ENCODE peak calls at places on chromosomes 4 and X, in six cellular contexts. Y, E, A, W, L and U are unnamed samples.

GRCh38 chrX:79645749-79646148 is 278.6 kb upstream of the ITM2A start:
- DNase-seq in L (no peak), A (no peak), W (no peak), Y (no peak), E (no peak), U (no peak)

GRCh38 chr4:98838528-98838927 is 90.4 kb downstream of the EIF4E start:
- DNase-seq in W (no peak), A (no peak), Y (no peak), E (no peak), L (no peak), U (no peak)

GRCh38 chr4:124712417-124713212 is at the start of gene ANKRD50:
- DNase-seq in Y (peak; percentile 93), L (peak; percentile 90), W (peak; percentile 92), A (peak; percentile 91), E (peak; percentile 89), U (peak; percentile 88)

GRCh38 chr4:1246111-1246881 is 2.6 kb downstream of the CTBP1 start:
- DNase-seq in L (peak; percentile 21), W (peak; percentile 34), Y (no peak), A (peak; percentile 8), E (peak; percentile 11), U (peak; percentile 39)

GRCh38 chrX:45850197-45850774 is 649.6 kb upstream of the DIPK2B start:
- DNase-seq in W (no peak), A (peak; percentile 41), L (peak; percentile 26), Y (peak; percentile 46), E (peak; percentile 14), U (peak; percentile 31)

GRCh38 chr4:143587703-143588102 is 74.2 kb downstream of the SMARCA5 start:
- DNase-seq in E (no peak), Y (peak; percentile 45), W (no peak), A (peak; percentile 9), L (no peak), U (no peak)

GRCh38 chr4:5888222-5888701 is 4.6 kb downstream of the CRMP1 start:
- DNase-seq in A (no peak), E (peak; percentile 75), W (peak; percentile 24), Y (no peak), L (no peak), U (no peak)

GRCh38 chr4:181637186-181638105 is 605.8 kb upstream of the TENM3 start:
- DNase-seq in Y (no peak), A (no peak), E (no peak), L (no peak), W (no peak), U (no peak)

GRCh38 chrX:50114113-50114512 is 86.7 kb downstream of the AKAP4 start:
- DNase-seq in E (no peak), Y (no peak), W (no peak), L (no peak), A (no peak), U (no peak)

GRCh38 chr4:181593703-181594102 is 649.5 kb upstream of the TENM3 start:
- DNase-seq in E (no peak), Y (no peak), W (no peak), A (no peak), L (no peak), U (no peak)

GRCh38 chr4:172104534-172104933 is 291.3 kb downstream of the GALNTL6 start:
- DNase-seq in Y (no peak), A (no peak), E (no peak), L (no peak), W (no peak), U (no peak)

GRCh38 chr4:144578681-144579080 is 67.3 kb upstream of the HHIP start:
- DNase-seq in A (peak; percentile 20), W (no peak), E (no peak), Y (no peak), L (no peak), U (no peak)

GRCh38 chrX:107766470-107767140 is 9.0 kb downstream of the TSC22D3 start:
- DNase-seq in A (peak; percentile 76), W (peak; percentile 46), E (no peak), Y (peak; percentile 78), L (no peak), U (no peak)

GRCh38 chr4:78244691-78245485 is 187.8 kb downstream of the FRAS1 start:
- DNase-seq in A (peak; percentile 19), W (no peak), L (no peak), E (no peak), Y (no peak), U (no peak)

GRCh38 chr4:1722551-1723071 is 1.3 kb downstream of the TACC3 start:
- DNase-seq in L (no peak), E (no peak), W (no peak), A (no peak), Y (no peak), U (no peak)

GRCh38 chrX:120380699-120381098 is 18.8 kb downstream of the ATP1B4 start:
- DNase-seq in L (no peak), W (no peak), A (peak; percentile 46), Y (peak; percentile 68), E (no peak), U (peak; percentile 43)

GRCh38 chrX:53605004-53605403 is 81.5 kb downstream of the HUWE1 start:
- DNase-seq in L (no peak), A (no peak), E (no peak), Y (peak; percentile 9), W (no peak), U (no peak)

GRCh38 chr4:7007944-7008343 is 35.2 kb upstream of the TADA2B start:
- DNase-seq in W (no peak), L (no peak), A (no peak), Y (peak; percentile 66), E (no peak), U (no peak)

GRCh38 chr4:88318751-88319350 is 34.5 kb upstream of the PPM1K start:
- DNase-seq in W (no peak), A (peak; percentile 83), Y (no peak), L (no peak), E (no peak), U (no peak)

GRCh38 chr4:10108391-10108790 is 8.2 kb downstream of the WDR1 start:
- DNase-seq in E (no peak), A (no peak), W (no peak), L (no peak), Y (no peak), U (no peak)

GRCh38 chr4:146916479-146917076 is 29.1 kb downstream of the TTC29 start:
- DNase-seq in A (peak; percentile 46), W (no peak), E (no peak), L (no peak), Y (peak; percentile 59), U (peak; percentile 5)

GRCh38 chr4:82984459-82984858 is 26.2 kb downstream of the LIN54 start:
- DNase-seq in Y (peak; percentile 18), L (no peak), E (no peak), A (peak; percentile 22), W (no peak), U (no peak)

GRCh38 chr4:26594778-26595177 is 10.9 kb downstream of the TBC1D19 start:
- DNase-seq in W (no peak), E (no peak), A (no peak), Y (no peak), L (no peak), U (no peak)

GRCh38 chrX:11557120-11557519 is 108.6 kb downstream of the ARHGAP6 start:
- DNase-seq in E (no peak), L (no peak), A (peak; percentile 70), Y (peak; percentile 50), W (no peak), U (no peak)

GRCh38 chrX:150450519-150451177 is 87.5 kb downstream of the MAMLD1 start:
- DNase-seq in Y (no peak), E (no peak), A (peak; percentile 16), L (no peak), W (no peak), U (no peak)

GRCh38 chr4:10015140-10015753 is 6.0 kb downstream of the SLC2A9 start:
- DNase-seq in E (peak; percentile 73), W (no peak), A (peak; percentile 61), L (peak; percentile 67), Y (peak; percentile 62), U (peak; percentile 59)

GRCh38 chrX:133053854-133054565 is 42.9 kb downstream of the USP26 start:
- DNase-seq in A (peak; percentile 19), Y (peak; percentile 16), L (no peak), W (no peak), E (no peak), U (no peak)

GRCh38 chr4:80073362-80074008 is 456 bp upstream of the ANTXR2 start:
- DNase-seq in A (no peak), E (no peak), Y (no peak), L (no peak), W (no peak), U (no peak)

GRCh38 chr4:53783208-53783859 is 192.0 kb upstream of the LNX1 start:
- DNase-seq in W (no peak), L (no peak), A (no peak), Y (no peak), E (no peak), U (no peak)

GRCh38 chrX:99857455-99857854 is 552.6 kb downstream of the PCDH19 start:
- DNase-seq in A (no peak), L (no peak), E (no peak), W (no peak), Y (peak; percentile 29), U (no peak)
- TF ChIP-seq CTCF in A (no peak), L (no peak), E (no peak), W (no peak), Y (peak; percentile 28), U (no peak)

GRCh38 chr4:153159728-153160221 is 44.5 kb upstream of the TRIM2 start:
- DNase-seq in Y (peak; percentile 29), L (no peak), A (peak; percentile 19), W (no peak), E (no peak), U (no peak)

GRCh38 chr4:153154010-153154975 is 50.0 kb upstream of the TRIM2 start:
- DNase-seq in L (peak; percentile 80), Y (peak; percentile 65), E (no peak), W (no peak), A (peak; percentile 76), U (peak; percentile 34)

GRCh38 chr4:153153339-153153851 is 50.8 kb upstream of the TRIM2 start:
- DNase-seq in W (peak; percentile 48), A (peak; percentile 28), Y (peak; percentile 52), L (peak; percentile 74), E (peak; percentile 68), U (peak; percentile 60)

GRCh38 chr4:153159016-153159415 is 45.2 kb upstream of the TRIM2 start:
- DNase-seq in E (no peak), Y (no peak), L (no peak), W (no peak), A (no peak), U (no peak)

GRCh38 chr4:153156263-153156662 is 48.0 kb upstream of the TRIM2 start:
- DNase-seq in Y (no peak), A (no peak), L (no peak), E (peak; percentile 50), W (no peak), U (peak; percentile 14)
- TF ChIP-seq CTCF in Y (no peak), A (no peak), L (no peak), E (no peak), W (no peak), U (no peak)

GRCh38 chr4:152401424-152401823 is 134.5 kb downstream of the FBXW7 start:
- DNase-seq in A (no peak), E (no peak), L (no peak), Y (no peak), W (no peak), U (no peak)
- TF ChIP-seq CTCF in A (no peak), E (no peak), L (no peak), Y (no peak), W (no peak), U (no peak)

DNA sequence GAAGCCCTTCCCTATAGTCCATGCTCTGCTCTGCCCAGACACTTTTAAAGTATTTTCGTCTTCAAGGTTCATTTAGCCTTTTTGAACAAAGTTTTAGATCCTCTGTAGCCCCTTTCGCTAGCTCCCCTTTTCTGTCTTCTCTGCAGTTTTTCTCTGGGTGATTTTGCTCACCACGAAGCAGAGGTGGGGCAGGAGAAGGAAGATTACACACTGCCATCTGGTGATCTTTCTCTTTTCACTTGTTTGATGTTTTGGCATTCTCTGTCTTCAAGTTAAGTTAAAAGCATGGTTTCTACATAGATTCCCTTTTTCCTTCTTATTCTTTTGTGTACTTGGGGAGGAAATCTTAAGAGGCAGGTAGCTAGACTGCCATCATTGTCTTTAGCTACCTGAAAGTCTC is 43.9 kb downstream of the CC2D2A start:
- DNase-seq in L (no peak), Y (no peak), W (no peak), A (no peak), E (no peak), U (no peak)
- TF ChIP-seq CTCF in L (no peak), Y (no peak), W (no peak), A (no peak), E (no peak), U (no peak)